ENCODE peak calls at places on chromosomes 11 and 22, in six cellular contexts. T is pancreas, R is H9, Q is mucosa of descending colon, F is foreskin fibroblast, M is A549. A is an unnamed sample.

GRCh38 chr11:17798716-17799115 is 64.1 kb downstream of the KCNC1 start:
- DNase-seq in M (no peak), R (no peak), Q (no peak), T (no peak), F (no peak), A (no peak)

GRCh38 chr11:120929090-120929489 is 94.8 kb upstream of the TBCEL start:
- DNase-seq in Q (no peak), R (no peak), M (no peak), F (peak), T (no peak), A (no peak)

GRCh38 chr11:103317118-103317517 is 207.9 kb downstream of the DYNC2H1 start:
- DNase-seq in M (no peak), F (no peak), R (no peak), Q (no peak), T (no peak), A (no peak)

GRCh38 chr11:116427903-116428637 is 344.7 kb downstream of the BUD13 start:
- DNase-seq in R (no peak), Q (no peak), M (no peak), F (no peak), T (no peak), A (no peak)

GRCh38 chr11:86440843-86441242 is 66.2 kb downstream of the CCDC81 start:
- DNase-seq in T (no peak), M (no peak), F (no peak), Q (no peak), R (no peak), A (no peak)

GRCh38 chr22:42179616-42180015 is 49.0 kb upstream of the CYP2D6 start:
- DNase-seq in M (no peak), Q (no peak), R (no peak), T (no peak), F (peak), A (no peak)

GRCh38 chr11:72466410-72466809 is 32.1 kb upstream of the CLPB start:
- DNase-seq in R (no peak), F (no peak), Q (no peak), T (no peak), M (no peak), A (no peak)

GRCh38 chr11:44979536-44980399 is 29.1 kb upstream of the TP53I11 start:
- DNase-seq in M (peak), T (peak), Q (peak), F (no peak), R (peak), A (peak)

GRCh38 chr11:15123849-15124248 is 9.1 kb downstream of the INSC start:
- DNase-seq in T (no peak), R (no peak), Q (no peak), F (peak), M (peak), A (no peak)

GRCh38 chr22:37893583-37893983 is 12.5 kb upstream of the MICALL1 start:
- DNase-seq in M (no peak), F (no peak), R (no peak), Q (no peak), T (no peak), A (no peak)

GRCh38 chr22:37884420-37884819 is 21.7 kb upstream of the MICALL1 start:
- DNase-seq in R (no peak), T (no peak), Q (no peak), F (no peak), M (no peak), A (no peak)

GRCh38 chr22:37891926-37892325 is 14.2 kb upstream of the MICALL1 start:
- DNase-seq in T (no peak), M (no peak), R (no peak), F (no peak), Q (no peak), A (no peak)

GRCh38 chr22:37892566-37893338 is 13.3 kb upstream of the MICALL1 start:
- DNase-seq in M (no peak), T (peak), F (no peak), R (no peak), Q (peak), A (no peak)

GRCh38 chr22:37887610-37888378 is 18.3 kb upstream of the MICALL1 start:
- DNase-seq in F (peak), M (no peak), R (peak), Q (no peak), T (no peak), A (peak)
- TF ChIP-seq CTCF in F (peak), M (peak), R (peak), Q (no peak), T (no peak), A (no peak)

DNA sequence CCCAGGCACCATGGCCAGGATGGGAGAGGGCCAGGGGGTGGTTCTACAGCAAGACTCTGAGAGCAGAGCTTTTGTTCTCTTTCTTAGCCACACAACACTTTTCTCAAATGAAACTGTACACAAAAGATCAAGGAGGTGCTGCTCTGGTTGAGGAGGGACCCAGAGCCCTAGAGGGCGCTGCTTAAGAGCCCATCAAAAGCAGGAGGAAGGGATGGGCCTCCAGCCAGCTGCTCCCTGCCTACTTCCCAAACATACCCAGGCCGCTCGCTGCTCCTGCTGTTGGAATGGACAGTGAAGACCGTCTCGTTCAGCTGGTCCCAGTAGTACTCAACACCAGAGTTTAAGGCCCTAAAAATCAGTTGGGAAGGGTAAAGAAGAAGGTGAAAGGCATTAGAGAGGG is 18.4 kb upstream of the CHRM4 start:
- DNase-seq in M (no peak), Q (no peak), F (no peak), R (peak), T (no peak), A (peak)
- TF ChIP-seq CTCF in M (peak), Q (no peak), F (peak), R (peak), T (no peak), A (no peak)

DNA sequence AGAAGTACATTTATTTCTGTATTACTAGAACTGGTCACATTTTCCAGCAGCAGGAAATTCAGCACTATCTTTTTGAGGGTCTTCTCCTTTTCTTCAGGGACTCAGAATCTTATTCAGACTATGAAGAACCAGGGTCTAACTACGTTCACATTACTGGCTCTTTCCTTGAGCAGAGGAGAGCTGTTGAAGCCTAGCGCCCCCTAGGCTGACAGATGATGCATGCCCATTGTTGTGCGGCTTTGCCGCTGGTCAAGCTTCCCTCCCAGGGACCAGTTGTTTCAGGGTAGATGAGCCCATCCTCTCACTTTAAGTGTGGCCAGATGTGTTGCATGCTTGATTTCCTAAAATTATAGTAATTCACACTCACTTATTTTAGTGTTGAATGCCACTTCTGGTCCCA is 168.2 kb upstream of the PDGFD start:
- DNase-seq in M (no peak), R (peak), Q (no peak), T (no peak), F (no peak), A (peak)
- TF ChIP-seq CTCF in M (no peak), R (peak), Q (no peak), T (no peak), F (no peak), A (peak)

GRCh38 chr11:1838077-1838425 is 730 bp upstream of the TNNI2 start:
- DNase-seq in T (no peak), M (no peak), F (no peak), Q (no peak), R (no peak), A (no peak)
- TF ChIP-seq CTCF in T (no peak), M (peak), F (no peak), Q (no peak), R (no peak), A (peak)

GRCh38 chr11:68948948-68949347 is 31.8 kb downstream of the MRGPRD start:
- DNase-seq in R (no peak), M (no peak), Q (no peak), F (no peak), T (no peak), A (no peak)

GRCh38 chr11:68947151-68947550 is 33.6 kb downstream of the MRGPRD start:
- DNase-seq in T (peak), Q (no peak), M (no peak), F (no peak), R (no peak), A (no peak)

GRCh38 chr11:68948496-68948895 is 32.3 kb downstream of the MRGPRD start:
- DNase-seq in F (peak), Q (no peak), R (no peak), M (no peak), T (no peak), A (no peak)

GRCh38 chr11:68950776-68951175 is 30.0 kb downstream of the MRGPRD start:
- DNase-seq in T (peak), F (no peak), M (no peak), R (peak), Q (no peak), A (no peak)

DNA sequence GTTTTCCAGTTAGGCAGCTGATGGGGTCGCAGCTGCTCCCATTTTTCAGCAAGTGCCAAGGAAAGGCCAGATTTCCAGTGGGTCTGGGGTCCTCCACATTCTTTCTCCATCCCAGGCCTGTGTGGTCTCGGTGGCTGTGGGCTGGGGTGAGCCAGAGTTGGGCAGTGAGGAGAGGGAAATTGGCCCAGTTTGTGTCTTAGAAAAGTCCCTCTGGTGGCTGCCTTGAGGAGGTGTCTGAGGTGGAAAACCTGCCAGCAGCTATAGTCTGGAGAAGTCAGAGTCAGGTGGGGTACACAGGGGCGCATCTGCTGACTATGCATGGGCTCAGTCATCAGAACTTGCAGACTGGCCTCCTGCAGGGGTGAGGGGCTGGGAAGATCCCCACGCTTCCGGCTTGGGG is 30.5 kb downstream of the MRGPRD start:
- DNase-seq in M (peak), Q (no peak), R (peak), F (no peak), T (peak), A (peak)
- TF ChIP-seq CTCF in M (peak), Q (no peak), R (peak), F (peak), T (no peak), A (peak)

GRCh38 chr22:20268289-20268349 is at the start of gene RTN4R:
- DNase-seq in T (no peak), F (no peak), M (no peak), R (no peak), Q (no peak), A (no peak)

GRCh38 chr22:20271114-20271994 is 3.2 kb upstream of the RTN4R start:
- DNase-seq in T (peak), Q (no peak), F (no peak), R (no peak), M (no peak), A (no peak)

GRCh38 chr22:20264614-20265452 is 3.3 kb downstream of the RTN4R start:
- DNase-seq in R (no peak), M (no peak), Q (no peak), F (no peak), T (no peak), A (no peak)

GRCh38 chr22:20267441-20268288 is 453 bp downstream of the RTN4R start:
- DNase-seq in Q (no peak), T (no peak), F (no peak), R (no peak), M (peak), A (peak)

DNA sequence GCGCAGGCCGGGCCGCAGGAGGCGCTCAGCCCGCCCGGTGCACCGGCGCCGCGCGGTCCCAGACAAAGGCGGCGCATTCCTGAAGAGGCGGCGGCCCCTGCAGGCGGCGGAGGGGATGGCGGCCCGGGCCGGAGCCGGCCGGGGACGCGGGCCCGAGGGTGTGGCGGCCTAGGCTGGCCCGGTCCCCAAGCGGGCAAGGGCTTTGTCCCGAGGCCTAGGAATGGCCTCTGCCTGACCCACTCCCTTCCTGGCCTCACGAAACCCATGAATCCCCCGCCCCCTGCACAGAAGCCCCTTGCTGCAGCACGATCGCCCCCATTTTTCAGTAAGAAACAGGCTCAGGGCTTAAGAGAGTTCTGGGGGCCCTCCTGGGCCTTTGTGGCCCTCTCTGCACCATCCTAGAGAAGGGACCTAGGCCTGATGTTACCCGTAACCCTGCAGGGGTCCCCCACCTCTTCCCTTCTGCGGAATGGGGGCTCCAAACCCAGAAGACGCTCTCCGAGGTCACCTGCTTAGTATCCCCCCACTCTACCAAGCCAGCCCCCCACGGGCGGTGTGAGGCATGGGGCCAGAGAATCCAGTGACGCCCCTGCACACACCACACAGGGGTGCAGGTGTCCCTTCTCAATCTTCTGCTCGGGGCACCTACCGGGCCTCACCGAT is 363 bp upstream of the RTN4R start:
- DNase-seq in R (peak), F (peak), Q (peak), M (peak), T (no peak), A (peak)
- TF ChIP-seq CTCF in R (peak), F (peak), Q (peak), M (peak), T (peak), A (peak)

GRCh38 chr11:112453601-112454577 is 193.2 kb upstream of the PLET1 start:
- DNase-seq in T (no peak), Q (no peak), M (peak), F (peak), R (peak), A (peak)
- TF ChIP-seq CTCF in T (peak), Q (no peak), M (no peak), F (peak), R (peak), A (peak)